ENCODE peak calls at places on chromosome 3, in four cellular contexts. One of them, this sample, is unnamed.

GRCh38 chr3:163328680-163329079 is 1749.6 kb downstream of the SI start:
- DNase-seq in NAMALWA: peak; percentile 14
- DNase-seq in stimulated activated CD4-positive, alpha-beta T cell treated with anti-CD3 and anti-CD28 coated beads, Interleukin-4, amount 100 ng/mL, for 4 hours: no peak
- DNase-seq in astrocyte of the spinal cord: no peak
- DNase-seq in this sample: no peak

GRCh38 chr3:165641569-165642310 is 195.5 kb downstream of the BCHE start:
- DNase-seq in stimulated activated CD4-positive, alpha-beta T cell treated with anti-CD3 and anti-CD28 coated beads, Interleukin-4, amount 100 ng/mL, for 4 hours: no peak
- DNase-seq in NAMALWA: no peak
- DNase-seq in astrocyte of the spinal cord: peak; percentile 13
- DNase-seq in this sample: peak; percentile 11

GRCh38 chr3:165796701-165797100 is 40.5 kb downstream of the BCHE start:
- DNase-seq in stimulated activated CD4-positive, alpha-beta T cell treated with anti-CD3 and anti-CD28 coated beads, Interleukin-4, amount 100 ng/mL, for 4 hours: no peak
- DNase-seq in NAMALWA: no peak
- DNase-seq in astrocyte of the spinal cord: no peak
- DNase-seq in this sample: no peak

GRCh38 chr3:171049831-171050444 is 23.4 kb upstream of the SLC2A2 start:
- DNase-seq in stimulated activated CD4-positive, alpha-beta T cell treated with anti-CD3 and anti-CD28 coated beads, Interleukin-4, amount 100 ng/mL, for 4 hours: peak; percentile 12
- DNase-seq in NAMALWA: peak; percentile 57
- DNase-seq in astrocyte of the spinal cord: peak; percentile 50
- DNase-seq in this sample: peak; percentile 81

GRCh38 chr3:65819896-65820295 is 218.8 kb downstream of the MAGI1 start:
- DNase-seq in astrocyte of the spinal cord: no peak
- DNase-seq in NAMALWA: no peak
- DNase-seq in stimulated activated CD4-positive, alpha-beta T cell treated with anti-CD3 and anti-CD28 coated beads, Interleukin-4, amount 100 ng/mL, for 4 hours: no peak
- DNase-seq in this sample: no peak

GRCh38 chr3:80770106-80771079 is 991.1 kb downstream of the GBE1 start:
- DNase-seq in stimulated activated CD4-positive, alpha-beta T cell treated with anti-CD3 and anti-CD28 coated beads, Interleukin-4, amount 100 ng/mL, for 4 hours: no peak
- DNase-seq in NAMALWA: no peak
- DNase-seq in astrocyte of the spinal cord: peak; percentile 37
- DNase-seq in this sample: no peak

GRCh38 chr3:45644063-45644462 is 45.1 kb upstream of the SACM1L start:
- DNase-seq in stimulated activated CD4-positive, alpha-beta T cell treated with anti-CD3 and anti-CD28 coated beads, Interleukin-4, amount 100 ng/mL, for 4 hours: no peak
- DNase-seq in astrocyte of the spinal cord: peak; percentile 90
- DNase-seq in NAMALWA: no peak
- DNase-seq in this sample: peak; percentile 80

GRCh38 chr3:4493931-4494806 is 1.0 kb downstream of the ITPR1 start:
- DNase-seq in stimulated activated CD4-positive, alpha-beta T cell treated with anti-CD3 and anti-CD28 coated beads, Interleukin-4, amount 100 ng/mL, for 4 hours: no peak
- DNase-seq in astrocyte of the spinal cord: peak; percentile 22
- DNase-seq in NAMALWA: peak; percentile 36
- DNase-seq in this sample: peak; percentile 50